ENCODE peak calls at places on chromosome 3, in five cellular contexts. M is HCT116; A is right atrium auricular region; E is CD4-positive, alpha-beta T cell; U is right lobe of liver. D is an unnamed sample.

GRCh38 chr3:39273119-39273518 is 6.7 kb downstream of the CX3CR1 start:
- DNase-seq in M (no peak), A (no peak), E (no peak), U (no peak), D (no peak)

GRCh38 chr3:19046440-19046839 is 101.9 kb upstream of the KCNH8 start:
- DNase-seq in E (no peak), U (no peak), M (no peak), A (no peak), D (no peak)

GRCh38 chr3:43540625-43541024 is 81.2 kb downstream of the ANO10 start:
- DNase-seq in A (no peak), M (no peak), U (no peak), E (no peak), D (no peak)

GRCh38 chr3:23075478-23075877 is 127.6 kb upstream of the UBE2E2 start:
- DNase-seq in M (no peak), U (no peak), E (no peak), A (no peak), D (no peak)

GRCh38 chr3:114318295-114318694 is 24.5 kb downstream of the TIGIT start:
- DNase-seq in E (no peak), A (no peak), M (no peak), U (no peak), D (no peak)

GRCh38 chr3:122392868-122393844 is 9.2 kb downstream of the FAM162A start:
- DNase-seq in E (no peak), M (no peak), U (no peak), A (no peak), D (no peak)

GRCh38 chr3:126340081-126340511 is 17.1 kb downstream of the KLF15 start:
- DNase-seq in A (peak), E (peak), M (no peak), U (peak), D (peak)

GRCh38 chr3:192916455-192917257 is 1.0 kb downstream of the MB21D2 start:
- DNase-seq in U (peak), A (peak), E (no peak), M (no peak), D (peak)

GRCh38 chr3:176087066-176087697 is 1110.1 kb downstream of the TBL1XR1 start:
- DNase-seq in U (no peak), E (no peak), M (no peak), A (no peak), D (no peak)

GRCh38 chr3:170425491-170426239 is 7.0 kb downstream of the CLDN11 start:
- DNase-seq in E (no peak), U (no peak), A (no peak), M (no peak), D (no peak)

GRCh38 chr3:181699171-181699903 is 12.4 kb upstream of the SOX2 start:
- DNase-seq in M (no peak), E (no peak), A (no peak), U (no peak), D (no peak)

GRCh38 chr3:136544532-136544931 is 207.6 kb downstream of the STAG1 start:
- DNase-seq in U (no peak), M (no peak), E (no peak), A (no peak), D (no peak)

GRCh38 chr3:157093096-157093495 is 66.9 kb downstream of the CCNL1 start:
- DNase-seq in A (no peak), U (no peak), E (no peak), M (no peak), D (no peak)

GRCh38 chr3:129793356-129793755 is 100.2 kb downstream of the TMCC1 start:
- DNase-seq in U (no peak), E (no peak), M (no peak), A (no peak), D (no peak)

GRCh38 chr3:121660356-121661171 is at the start of gene HCLS1:
- DNase-seq in E (peak), M (no peak), U (peak), A (peak), D (peak)

GRCh38 chr3:154062513-154062912 is 58.7 kb upstream of the ARHGEF26 start:
- DNase-seq in E (no peak), A (no peak), M (no peak), U (no peak), D (no peak)

GRCh38 chr3:138112362-138112761 is 3.0 kb downstream of the DZIP1L start:
- DNase-seq in A (no peak), U (no peak), M (no peak), E (no peak), D (no peak)

GRCh38 chr3:23806322-23807160 is 786 bp downstream of the UBE2E1 start:
- DNase-seq in U (peak), M (no peak), A (no peak), E (peak), D (peak)

GRCh38 chr3:133991637-133992036 is 38.1 kb downstream of the SLCO2A1 start:
- DNase-seq in U (no peak), A (peak), E (no peak), M (no peak), D (no peak)

GRCh38 chr3:122458992-122459391 is 43.1 kb upstream of the WDR5B start:
- DNase-seq in M (peak), E (no peak), U (no peak), A (no peak), D (no peak)

GRCh38 chr3:33372218-33373081 is 67.8 kb downstream of the UBP1 start:
- DNase-seq in E (peak), M (peak), A (no peak), U (no peak), D (no peak)

GRCh38 chr3:153767601-153768558 is 353.3 kb upstream of the ARHGEF26 start:
- DNase-seq in A (no peak), U (no peak), E (no peak), M (no peak), D (no peak)

GRCh38 chr3:146953523-146954125 is 348.5 kb upstream of the PLSCR5 start:
- DNase-seq in U (no peak), M (no peak), E (no peak), A (no peak), D (no peak)

GRCh38 chr3:30495172-30496124 is 111.0 kb upstream of the TGFBR2 start:
- DNase-seq in E (no peak), U (no peak), M (no peak), A (no peak), D (no peak)

GRCh38 chr3:65006300-65006739 is 318.5 kb upstream of the ADAMTS9 start:
- DNase-seq in A (no peak), M (no peak), E (no peak), U (no peak), D (no peak)

GRCh38 chr3:71543371-71544016 is 40.0 kb downstream of the FOXP1 start:
- DNase-seq in A (no peak), M (no peak), E (no peak), U (no peak), D (no peak)

GRCh38 chr3:8318002-8318649 is 183.5 kb upstream of the LMCD1 start:
- DNase-seq in A (no peak), M (no peak), E (no peak), U (no peak), D (no peak)

GRCh38 chr3:156643729-156644389 is 30.5 kb upstream of the TIPARP start:
- DNase-seq in M (no peak), A (no peak), E (no peak), U (no peak), D (no peak)

GRCh38 chr3:52524752-52525661 is 8.7 kb downstream of the NT5DC2 start:
- DNase-seq in U (peak), M (no peak), E (no peak), A (no peak), D (peak)

DNA sequence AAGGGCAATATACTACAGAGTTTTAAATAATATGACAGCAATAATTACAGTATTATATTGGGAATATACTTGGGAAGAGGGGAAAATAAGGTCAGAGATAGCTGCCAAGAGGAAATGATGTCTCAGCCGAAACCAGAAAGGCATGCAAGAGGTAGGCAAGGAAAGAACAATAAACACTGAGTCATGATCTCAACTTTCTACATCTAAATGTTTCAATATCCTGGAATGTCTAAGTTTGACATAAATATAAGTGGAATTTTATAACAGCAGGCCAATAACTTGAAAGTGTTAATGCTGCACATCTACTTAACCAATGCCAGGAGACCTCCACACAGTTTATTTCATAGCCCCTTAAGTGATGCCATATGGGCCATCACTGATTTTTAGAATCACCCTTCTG is 99.8 kb upstream of the CPNE4 start:
- DNase-seq in M (no peak), U (no peak), E (no peak), A (no peak), D (no peak)
- H3K27ac ChIP-seq in M (no peak), U (no peak), E (no peak), A (no peak), D (no peak)

DNA sequence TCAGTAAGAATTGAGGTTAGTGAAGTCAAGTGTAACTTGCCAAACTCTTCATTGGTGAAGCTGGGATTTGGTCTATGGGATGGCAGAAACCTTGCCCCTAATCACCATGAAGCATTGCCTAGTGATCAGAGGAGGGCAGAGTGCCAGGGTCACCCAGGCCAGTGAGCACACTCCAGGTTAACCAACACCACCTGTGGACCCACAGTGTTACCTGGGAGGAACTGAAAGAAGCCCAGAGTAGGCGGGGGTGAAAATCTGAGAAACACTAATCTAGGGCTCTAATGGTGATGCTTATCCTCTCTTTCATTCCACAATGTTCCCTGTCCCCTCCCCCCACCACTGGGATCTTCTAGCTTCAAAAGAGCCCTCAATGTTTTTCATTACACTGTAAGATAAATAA is 372.8 kb downstream of the CTNNB1 start:
- DNase-seq in M (no peak), E (no peak), U (no peak), A (no peak), D (no peak)
- H3K27ac ChIP-seq in M (no peak), E (no peak), U (no peak), A (no peak), D (no peak)

GRCh38 chr3:165082632-165083031 is 4.3 kb upstream of the SI start:
- DNase-seq in E (no peak), A (no peak), M (no peak), U (no peak), D (no peak)
- H3K27ac ChIP-seq in E (no peak), A (no peak), M (no peak), U (no peak), D (no peak)

GRCh38 chr3:123757281-123757940 is 126.7 kb downstream of the MYLK start:
- DNase-seq in U (no peak), E (no peak), M (no peak), A (no peak), D (no peak)
- H3K27ac ChIP-seq in U (peak), E (no peak), M (no peak), A (no peak), D (peak)

GRCh38 chr3:41874022-41874421 is 87.9 kb downstream of the ULK4 start:
- DNase-seq in E (no peak), U (no peak), A (no peak), M (no peak), D (no peak)
- H3K27ac ChIP-seq in E (no peak), U (no peak), A (no peak), M (no peak), D (no peak)

GRCh38 chr3:73031573-73032103 is 29.8 kb upstream of the EBLN2 start:
- DNase-seq in A (no peak), U (no peak), E (no peak), M (no peak), D (no peak)

GRCh38 chr3:73036694-73037368 is 24.6 kb upstream of the EBLN2 start:
- DNase-seq in M (no peak), A (no peak), U (no peak), E (no peak), D (no peak)

GRCh38 chr3:73041537-73041936 is 19.9 kb upstream of the EBLN2 start:
- DNase-seq in A (no peak), E (no peak), M (no peak), U (no peak), D (no peak)

DNA sequence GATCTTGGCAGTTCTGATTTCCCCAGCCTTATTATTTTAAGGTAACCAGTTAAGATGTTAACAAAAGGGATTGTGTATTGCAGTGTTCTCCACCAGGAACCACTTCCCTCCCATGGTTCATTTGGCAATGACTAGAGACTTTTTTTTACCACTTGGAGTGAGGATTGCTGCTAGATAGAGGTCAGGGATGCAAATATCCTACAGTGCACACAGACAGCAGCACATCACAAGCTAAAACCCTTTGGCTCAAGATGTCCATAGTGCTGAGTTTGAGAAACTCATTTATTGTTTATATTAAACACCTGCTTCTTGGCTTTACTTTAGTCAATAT is 24.1 kb upstream of the EBLN2 start:
- DNase-seq in A (no peak), M (no peak), E (no peak), U (no peak), D (no peak)
- H3K27ac ChIP-seq in A (peak), M (no peak), E (no peak), U (no peak), D (no peak)